ENCODE peak calls at places on chromosomes 11 and 22, in seven cellular contexts. H, Z, C, Q, L, V and A are unnamed samples.

GRCh38 chr22:30285176-30285845 is 4.0 kb downstream of the CASTOR1 start:
- DNase-seq in H (no peak), Z (no peak), C (no peak), Q (no peak), L (no peak), V (no peak), A (no peak)

GRCh38 chr22:45638197-45638596 is 33.4 kb upstream of the ATXN10 start:
- DNase-seq in H (no peak), Z (no peak), C (no peak), Q (no peak), L (no peak), V (no peak), A (no peak)

GRCh38 chr11:13578514-13579140 is 82.8 kb upstream of the PTH start:
- DNase-seq in H (no peak), Z (no peak), C (no peak), Q (no peak), L (no peak), V (no peak), A (no peak)

GRCh38 chr11:64222651-64223000 is 3.4 kb downstream of the TRPT1 start:
- DNase-seq in H (no peak), Z (no peak), C (no peak), Q (no peak), L (no peak), V (no peak), A (no peak)

GRCh38 chr11:62688481-62688880 is 849 bp downstream of the LRRN4CL start:
- DNase-seq in H (no peak), Z (no peak), C (no peak), Q (no peak), L (no peak), V (no peak), A (no peak)

GRCh38 chr22:27258773-27259172 is 542.8 kb downstream of the MN1 start:
- DNase-seq in H (no peak), Z (no peak), C (no peak), Q (no peak), L (no peak), V (no peak), A (no peak)

GRCh38 chr11:58275002-58275401 is 6.9 kb upstream of the OR10W1 start:
- DNase-seq in H (no peak), Z (no peak), C (no peak), Q (no peak), L (no peak), V (no peak), A (no peak)

GRCh38 chr22:46462726-46463371 is 74.6 kb downstream of the CELSR1 start:
- DNase-seq in H (no peak), Z (no peak), C (peak; percentile 69), Q (no peak), L (no peak), V (peak; percentile 74), A (no peak)

GRCh38 chr22:20652582-20652981 is 121.3 kb upstream of the SERPIND1 start:
- DNase-seq in H (no peak), Z (no peak), C (no peak), Q (no peak), L (no peak), V (no peak), A (peak; percentile 49)

GRCh38 chr11:1202776-1203504 is 19.9 kb upstream of the MUC5B start:
- DNase-seq in H (peak; percentile 76), Z (peak; percentile 52), C (peak; percentile 88), Q (peak; percentile 1), L (peak; percentile 74), V (no peak), A (no peak)

GRCh38 chr11:124115782-124116616 is 749 bp downstream of the VWA5A start:
- DNase-seq in H (no peak), Z (peak; percentile 1), C (no peak), Q (no peak), L (peak; percentile 32), V (no peak), A (no peak)

GRCh38 chr11:13210424-13210823 is 67.2 kb upstream of the BMAL1 start:
- DNase-seq in H (peak; percentile 52), Z (no peak), C (no peak), Q (peak; percentile 66), L (peak; percentile 52), V (peak; percentile 45), A (peak; percentile 69)

GRCh38 chr11:71452354-71453020 is 516 bp upstream of the NADSYN1 start:
- DNase-seq in H (peak; percentile 66), Z (no peak), C (no peak), Q (no peak), L (no peak), V (peak; percentile 2), A (peak; percentile 73)

GRCh38 chr11:8099291-8099899 is 18.4 kb downstream of the TUB start:
- DNase-seq in H (peak; percentile 85), Z (peak; percentile 63), C (no peak), Q (peak; percentile 77), L (peak; percentile 84), V (peak; percentile 46), A (peak; percentile 86)

GRCh38 chr11:128021304-128022006 is 565.9 kb downstream of the ETS1 start:
- DNase-seq in H (no peak), Z (no peak), C (no peak), Q (no peak), L (no peak), V (no peak), A (no peak)

GRCh38 chr11:128417607-128418324 is 169.6 kb downstream of the ETS1 start:
- DNase-seq in H (no peak), Z (no peak), C (no peak), Q (peak; percentile 79), L (no peak), V (peak; percentile 72), A (no peak)

GRCh38 chr22:25351631-25352293 is 132.3 kb downstream of the CRYBB2 start:
- DNase-seq in H (no peak), Z (no peak), C (no peak), Q (no peak), L (no peak), V (no peak), A (no peak)

GRCh38 chr22:24503137-24503850 is 8.2 kb downstream of the UPB1 start:
- DNase-seq in H (peak; percentile 74), Z (peak; percentile 68), C (peak; percentile 52), Q (peak; percentile 24), L (peak; percentile 77), V (no peak), A (no peak)

GRCh38 chr11:77823775-77824174 is 2.8 kb downstream of the AAMDC start:
- DNase-seq in H (no peak), Z (no peak), C (no peak), Q (no peak), L (no peak), V (no peak), A (no peak)

GRCh38 chr11:78606667-78607066 is 32.0 kb upstream of the NARS2 start:
- DNase-seq in H (no peak), Z (no peak), C (no peak), Q (no peak), L (no peak), V (no peak), A (no peak)

GRCh38 chr22:23218867-23219251 is 38.5 kb downstream of the BCR start:
- DNase-seq in H (no peak), Z (no peak), C (no peak), Q (no peak), L (peak; percentile 70), V (no peak), A (no peak)

GRCh38 chr11:96396637-96397036 is 6.8 kb downstream of the JRKL start:
- DNase-seq in H (no peak), Z (no peak), C (no peak), Q (no peak), L (no peak), V (no peak), A (no peak)

GRCh38 chr22:18078329-18079041 is 695 bp downstream of the PEX26 start:
- DNase-seq in H (peak; percentile 72), Z (no peak), C (no peak), Q (no peak), L (no peak), V (no peak), A (no peak)

GRCh38 chr11:9571071-9571765 is 2.3 kb upstream of the WEE1 start:
- DNase-seq in H (no peak), Z (no peak), C (no peak), Q (no peak), L (no peak), V (no peak), A (no peak)

GRCh38 chr11:79940976-79941735 is 500.3 kb upstream of the TENM4 start:
- DNase-seq in H (no peak), Z (no peak), C (no peak), Q (no peak), L (no peak), V (peak; percentile 69), A (no peak)

GRCh38 chr11:19705936-19706335 is 6.7 kb upstream of the NAV2 start:
- DNase-seq in H (no peak), Z (no peak), C (no peak), Q (no peak), L (no peak), V (no peak), A (no peak)

GRCh38 chr11:7437706-7438105 is 47.6 kb upstream of the OLFML1 start:
- DNase-seq in H (no peak), Z (no peak), C (no peak), Q (no peak), L (no peak), V (peak; percentile 10), A (no peak)

GRCh38 chr22:35991168-35991567 is 37.5 kb downstream of the RBFOX2 start:
- DNase-seq in H (no peak), Z (no peak), C (no peak), Q (no peak), L (no peak), V (no peak), A (no peak)

GRCh38 chr11:119518746-119519382 is 95.9 kb upstream of the THY1 start:
- DNase-seq in H (no peak), Z (peak; percentile 14), C (no peak), Q (peak; percentile 6), L (no peak), V (no peak), A (no peak)

GRCh38 chr11:88508558-88508807 is 170.9 kb upstream of the CTSC start:
- DNase-seq in H (no peak), Z (no peak), C (no peak), Q (no peak), L (no peak), V (no peak), A (no peak)

GRCh38 chr11:64754124-64754918 is 5.5 kb downstream of the PYGM start:
- DNase-seq in H (peak; percentile 46), Z (no peak), C (no peak), Q (no peak), L (no peak), V (no peak), A (no peak)

GRCh38 chr22:25903294-25903693 is 161.3 kb downstream of the MYO18B start:
- DNase-seq in H (no peak), Z (no peak), C (no peak), Q (no peak), L (no peak), V (no peak), A (no peak)

GRCh38 chr22:39184586-39185577 is 32.4 kb upstream of the CBX7 start:
- DNase-seq in H (no peak), Z (no peak), C (no peak), Q (no peak), L (no peak), V (no peak), A (no peak)

GRCh38 chr22:46763051-46763705 is 728 bp downstream of the TBC1D22A start:
- DNase-seq in H (peak; percentile 82), Z (no peak), C (no peak), Q (no peak), L (peak; percentile 67), V (no peak), A (peak; percentile 90)